ENCODE peak calls at places on chromosomes 13 and 19, in nine cellular contexts. P, A, H, K, G, S, E, F and J are unnamed samples.

GRCh38 chr19:57648336-57649003 is 15.5 kb downstream of the ZNF211 start:
- DNase-seq in P (no peak), S (no peak), A (no peak), E (no peak), H (peak; percentile 23), F (no peak), K (no peak), G (no peak), J (no peak)

GRCh38 chr19:17938092-17938845 is 5.5 kb downstream of the CCDC124 start:
- DNase-seq in G (peak; percentile 79), S (peak; percentile 82), A (peak; percentile 94), K (peak; percentile 59), P (peak; percentile 86), F (peak; percentile 64), E (peak; percentile 94), H (peak; percentile 92), J (peak; percentile 78)

GRCh38 chr13:28136916-28137315 is 1.4 kb upstream of the PAN3 start:
- DNase-seq in G (no peak), A (peak; percentile 3), K (no peak), S (no peak), F (peak; percentile 13), H (no peak), E (peak; percentile 9), P (peak; percentile 6), J (peak; percentile 10)

GRCh38 chr19:9431475-9431874 is 3.9 kb downstream of the ZNF266 start:
- DNase-seq in K (no peak), G (peak; percentile 58), S (peak; percentile 77), F (no peak), E (peak; percentile 46), H (peak; percentile 59), A (peak; percentile 54), P (peak; percentile 19), J (peak; percentile 33)

GRCh38 chr19:4730740-4731171 is 7.1 kb upstream of the DPP9 start:
- DNase-seq in H (peak; percentile 66), S (peak; percentile 72), P (no peak), K (peak; percentile 13), A (peak; percentile 53), G (no peak), F (peak; percentile 29), E (peak; percentile 31), J (peak; percentile 45)

GRCh38 chr13:82447452-82448030 is 1434.7 kb downstream of the SLITRK1 start:
- DNase-seq in G (no peak), A (no peak), S (no peak), F (no peak), H (no peak), E (no peak), P (no peak), K (no peak), J (no peak)

GRCh38 chr13:34201050-34201913 is 383.3 kb downstream of the RFC3 start:
- DNase-seq in K (no peak), E (peak; percentile 72), H (no peak), G (no peak), P (peak; percentile 30), S (no peak), A (peak; percentile 83), F (no peak), J (no peak)

GRCh38 chr19:42201489-42202289 is 15.8 kb downstream of the DEDD2 start:
- DNase-seq in A (no peak), H (no peak), F (peak; percentile 36), S (no peak), P (no peak), E (no peak), K (no peak), G (no peak), J (peak; percentile 24)

GRCh38 chr13:19152403-19152802 is 29.2 kb downstream of the TUBA3C start:
- DNase-seq in S (no peak), A (no peak), G (no peak), F (no peak), E (no peak), K (no peak), P (no peak), H (no peak), J (no peak)

GRCh38 chr19:12965017-12965811 is 4.2 kb upstream of the DAND5 start:
- DNase-seq in F (peak; percentile 73), A (peak; percentile 89), K (peak; percentile 73), P (peak; percentile 85), H (peak; percentile 89), G (peak; percentile 86), E (peak; percentile 80), S (peak; percentile 88), J (peak; percentile 85)

GRCh38 chr13:26558074-26558805 is 757 bp downstream of the WASF3 start:
- DNase-seq in F (no peak), S (peak; percentile 36), P (no peak), H (peak; percentile 73), G (peak; percentile 70), E (peak; percentile 57), K (no peak), A (no peak), J (no peak)

DNA sequence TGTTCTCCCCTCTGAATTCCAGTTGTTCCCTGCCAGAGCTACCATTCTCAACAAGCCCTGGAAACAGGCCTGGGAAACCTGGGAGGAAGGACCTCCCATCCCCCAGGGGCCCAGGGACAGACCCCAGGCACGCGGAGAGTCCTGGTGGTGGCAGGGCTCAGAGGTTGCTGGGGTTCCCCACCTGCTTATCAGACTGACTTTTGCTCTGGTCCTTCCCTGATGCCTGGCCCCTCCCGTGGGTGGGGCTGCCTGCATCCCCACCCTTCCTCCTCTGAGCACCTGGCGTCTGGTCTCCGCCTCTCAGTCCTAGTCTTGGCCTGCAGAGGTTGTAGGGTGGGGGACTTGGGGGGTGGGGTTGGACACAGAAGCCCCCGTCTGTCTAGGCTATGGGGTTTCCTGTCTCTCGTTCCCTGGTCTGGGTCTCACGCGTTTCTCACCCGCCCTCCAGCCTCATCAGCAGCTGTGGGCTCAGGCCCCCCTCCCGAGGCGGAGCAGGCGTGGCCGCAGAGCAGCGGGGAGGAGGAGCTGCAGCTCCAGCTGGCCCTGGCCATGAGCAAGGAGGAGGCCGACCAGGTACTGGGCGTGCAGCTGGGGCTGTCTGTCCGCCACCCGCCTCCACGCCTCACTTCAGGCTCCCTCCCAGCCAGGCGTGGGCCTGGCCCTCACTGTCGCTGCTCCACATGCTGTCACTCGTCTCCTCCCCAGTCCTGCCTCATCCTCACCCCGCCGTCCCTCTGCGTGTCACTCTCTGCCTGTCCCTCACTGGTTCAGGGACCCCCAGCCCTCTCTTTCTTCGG is 13.6 kb downstream of the EPN1 start:
- DNase-seq in P (peak; percentile 75), A (no peak), H (no peak), K (no peak), G (no peak), F (no peak), S (no peak), E (no peak), J (no peak)
- TF ChIP-seq EZH2phosphoT487 in P (no peak), A (no peak), H (no peak), K (no peak), G (no peak), F (no peak), S (no peak), E (no peak), J (no peak)

DNA sequence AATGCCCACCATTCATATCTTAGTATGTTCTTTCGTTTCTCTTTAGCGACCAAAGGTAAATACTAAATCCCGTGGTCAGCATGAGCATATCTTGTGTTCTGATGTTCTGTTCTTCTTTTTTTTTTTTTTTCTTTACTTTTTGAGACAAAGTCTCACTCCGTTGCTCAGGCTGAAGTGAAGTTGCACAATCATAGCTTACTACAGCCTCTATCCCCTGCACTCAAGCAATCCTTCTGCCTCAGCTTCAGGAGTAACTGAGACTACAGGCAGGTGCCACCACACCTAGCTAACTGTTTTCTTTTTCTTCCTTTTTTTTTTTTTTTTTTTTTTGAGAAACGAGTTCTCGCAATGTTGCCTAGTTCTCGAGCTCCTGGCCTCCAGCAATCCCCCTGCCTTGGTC is 60.9 kb upstream of the ATP12A start:
- DNase-seq in P (peak; percentile 42), A (no peak), E (no peak), K (no peak), S (no peak), F (no peak), H (no peak), G (no peak), J (peak; percentile 15)
- TF ChIP-seq EZH2phosphoT487 in P (no peak), A (no peak), E (no peak), K (no peak), S (no peak), F (no peak), H (no peak), G (no peak), J (no peak)

DNA sequence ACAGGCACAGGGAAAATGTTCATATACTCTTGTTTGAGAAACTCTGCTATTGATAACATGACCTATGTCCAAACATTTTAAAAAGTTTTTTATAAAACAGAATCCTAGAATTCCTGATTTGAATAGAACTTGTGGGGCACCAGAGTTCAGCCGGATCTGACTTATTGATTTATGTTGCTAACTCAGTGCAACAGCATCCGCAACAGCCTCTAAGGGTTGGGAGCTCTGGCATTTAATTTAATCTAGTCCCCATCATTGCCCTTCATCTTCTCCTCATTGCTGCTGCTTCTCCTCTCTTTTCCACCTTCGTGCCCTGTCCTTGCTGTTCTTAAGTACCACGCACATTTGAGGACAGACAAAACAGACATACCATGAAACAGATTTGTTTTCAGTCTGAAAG is 214.5 kb downstream of the FGF14 start:
- DNase-seq in G (no peak), P (no peak), S (no peak), E (no peak), A (no peak), H (no peak), K (no peak), F (no peak), J (no peak)
- TF ChIP-seq EZH2phosphoT487 in G (no peak), P (no peak), S (no peak), E (no peak), A (no peak), H (no peak), K (no peak), F (no peak), J (no peak)

GRCh38 chr13:33087790-33088189 is 71.6 kb downstream of the KL start:
- DNase-seq in E (peak; percentile 17), A (peak; percentile 51), H (no peak), S (no peak), G (no peak), P (no peak), F (no peak), K (no peak), J (no peak)

GRCh38 chr13:33090755-33091454 is 74.7 kb downstream of the KL start:
- DNase-seq in G (no peak), A (no peak), K (no peak), P (no peak), H (no peak), S (no peak), F (no peak), E (no peak), J (no peak)

GRCh38 chr13:33087091-33087490 is 70.9 kb downstream of the KL start:
- DNase-seq in S (no peak), A (no peak), P (no peak), H (no peak), G (no peak), E (no peak), F (no peak), K (no peak), J (no peak)

GRCh38 chr13:33092422-33092987 is 76.3 kb downstream of the KL start:
- DNase-seq in H (no peak), E (no peak), F (no peak), A (no peak), K (no peak), P (no peak), S (peak; percentile 27), G (no peak), J (no peak)

DNA sequence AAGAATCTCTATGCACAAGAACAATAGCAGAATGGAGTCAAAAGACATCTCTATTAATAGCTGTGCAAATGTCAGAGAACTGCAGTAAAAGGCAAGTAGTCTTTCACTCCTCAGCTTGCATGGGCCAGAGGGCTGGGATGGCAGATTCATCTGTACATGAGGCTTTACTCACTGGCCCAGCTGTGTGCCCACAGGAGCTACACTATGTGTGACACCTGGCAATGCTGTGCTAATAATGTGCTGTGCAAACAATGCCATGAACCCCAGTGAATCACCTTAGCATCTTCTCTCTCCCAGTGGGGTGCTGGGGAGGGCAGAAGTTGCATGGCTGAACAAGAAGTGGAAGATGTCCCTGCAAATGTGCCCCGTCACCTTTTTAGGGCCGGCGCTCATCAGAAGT is 73.1 kb downstream of the KL start:
- DNase-seq in S (no peak), A (no peak), H (no peak), G (no peak), P (no peak), E (no peak), F (no peak), K (no peak), J (no peak)
- TF ChIP-seq EZH2phosphoT487 in S (no peak), A (no peak), H (no peak), G (no peak), P (no peak), E (no peak), F (no peak), K (no peak), J (no peak)